ENCODE peak calls at places on chromosomes 6 and 20, in eight cellular contexts. Z is left lung; X is activated T-cell treated with anti-CD3 and anti-CD28 coated beads for 4 hours; L is DMS 273 treated with DMSO at 0.1 percent for 48 hours; R is stimulated activated CD8-positive, alpha-beta memory T cell treated with anti-CD3 and anti-CD28 coated beads, Interleukin-7, amount 100 ng/mL, for 1 hour; M is NCI-H460; O is brain pericyte; A is fibroblast of mammary gland. G is an unnamed sample.

GRCh38 chr6:26430787-26431186 is 9.5 kb upstream of the BTN3A3 start:
- DNase-seq in Z (no peak), A (no peak), X (no peak), R (no peak), M (no peak), O (no peak), L (no peak), G (no peak)

GRCh38 chr20:1841554-1842140 is 53.6 kb upstream of the SIRPA start:
- DNase-seq in R (no peak), M (no peak), L (no peak), X (no peak), O (no peak), Z (no peak), A (peak), G (no peak)

GRCh38 chr6:11795403-11795802 is 16.8 kb upstream of the ADTRP start:
- DNase-seq in R (no peak), M (peak), Z (no peak), X (no peak), O (no peak), A (no peak), L (no peak), G (no peak)

GRCh38 chr20:478949-479429 is 16.7 kb upstream of the TBC1D20 start:
- DNase-seq in M (peak), L (peak), X (peak), A (peak), Z (no peak), R (no peak), O (no peak), G (peak)

GRCh38 chr6:168450921-168451320 is 9.9 kb downstream of the SMOC2 start:
- DNase-seq in A (no peak), Z (no peak), L (no peak), R (no peak), M (no peak), O (no peak), X (no peak), G (no peak)

GRCh38 chr20:21511850-21512633 is 1.8 kb downstream of the NKX2-2 start:
- DNase-seq in O (no peak), R (no peak), A (no peak), L (no peak), Z (no peak), M (no peak), X (no peak), G (no peak)

GRCh38 chr20:13745784-13746183 is 38.9 kb downstream of the ESF1 start:
- DNase-seq in L (no peak), R (no peak), O (no peak), X (no peak), A (no peak), M (no peak), Z (no peak), G (no peak)

GRCh38 chr6:71681234-71681867 is 205.0 kb upstream of the RIMS1 start:
- DNase-seq in Z (no peak), L (no peak), O (no peak), R (no peak), X (no peak), A (no peak), M (no peak), G (no peak)

GRCh38 chr20:52150440-52151258 is 40.9 kb downstream of the ZFP64 start:
- DNase-seq in A (peak), M (peak), Z (no peak), X (peak), L (peak), R (no peak), O (no peak), G (peak)

GRCh38 chr6:82953871-82954270 is 111.8 kb downstream of the UBE3D start:
- DNase-seq in X (no peak), M (no peak), R (no peak), O (no peak), A (no peak), L (no peak), Z (no peak), G (no peak)

GRCh38 chr6:166955121-166955864 is 1.1 kb downstream of the RNASET2 start:
- DNase-seq in O (no peak), A (no peak), R (no peak), Z (peak), M (no peak), L (no peak), X (no peak), G (no peak)

GRCh38 chr6:8170245-8170644 is 67.9 kb upstream of the EEF1E1 start:
- DNase-seq in X (no peak), M (no peak), Z (no peak), R (no peak), A (no peak), L (no peak), O (no peak), G (no peak)

GRCh38 chr6:14129572-14129971 is 12.0 kb downstream of the CD83 start:
- DNase-seq in L (peak), R (no peak), X (no peak), M (peak), O (no peak), Z (no peak), A (peak), G (peak)

GRCh38 chr20:32325706-32326506 is 32.2 kb upstream of the ASXL1 start:
- DNase-seq in M (no peak), R (no peak), L (no peak), O (no peak), A (peak), X (no peak), Z (no peak), G (no peak)

GRCh38 chr6:15517600-15517999 is 145.2 kb downstream of the DTNBP1 start:
- DNase-seq in R (no peak), M (no peak), X (no peak), A (no peak), O (no peak), L (no peak), Z (no peak), G (no peak)

GRCh38 chr6:158649289-158650143 is at the start of gene SYTL3:
- DNase-seq in X (no peak), Z (peak), R (peak), O (no peak), A (peak), M (no peak), L (no peak), G (no peak)

GRCh38 chr6:42106663-42107023 is 35.8 kb downstream of the C6orf132 start:
- DNase-seq in M (no peak), R (no peak), A (no peak), O (no peak), X (no peak), Z (no peak), L (no peak), G (no peak)

GRCh38 chr20:8254911-8255582 is 123.0 kb downstream of the PLCB1 start:
- DNase-seq in X (no peak), A (peak), O (no peak), Z (no peak), R (no peak), L (no peak), M (no peak), G (no peak)

GRCh38 chr6:144824018-144824417 is 538.9 kb downstream of the UTRN start:
- DNase-seq in R (no peak), O (no peak), X (no peak), L (no peak), M (no peak), Z (no peak), A (no peak), G (no peak)

GRCh38 chr6:134495893-134496253 is 178.0 kb upstream of the SGK1 start:
- DNase-seq in Z (no peak), R (no peak), X (no peak), O (no peak), A (peak), M (no peak), L (no peak), G (no peak)

GRCh38 chr6:26441977-26442376 is 1.7 kb downstream of the BTN3A3 start:
- DNase-seq in R (no peak), L (no peak), X (no peak), O (no peak), Z (no peak), A (no peak), M (no peak), G (no peak)

GRCh38 chr6:110352603-110353303 is 5.4 kb downstream of the METTL24 start:
- DNase-seq in R (no peak), X (no peak), L (no peak), Z (no peak), O (no peak), M (no peak), A (peak), G (no peak)

GRCh38 chr6:7138921-7139358 is 31.2 kb downstream of the RREB1 start:
- DNase-seq in X (no peak), A (no peak), R (no peak), Z (no peak), L (no peak), O (no peak), M (no peak), G (no peak)

GRCh38 chr6:148502083-148502772 is 159.6 kb downstream of the SASH1 start:
- DNase-seq in A (peak), Z (no peak), L (no peak), X (no peak), M (no peak), O (no peak), R (no peak), G (no peak)

GRCh38 chr6:129331450-129332138 is 378.4 kb downstream of the ARHGAP18 start:
- DNase-seq in M (no peak), A (peak), L (no peak), X (no peak), O (no peak), R (no peak), Z (no peak), G (no peak)

GRCh38 chr20:49345538-49345937 is 67.7 kb upstream of the ZNFX1 start:
- DNase-seq in R (no peak), X (no peak), Z (no peak), O (no peak), A (peak), M (peak), L (peak), G (peak)

GRCh38 chr20:49466114-49466912 is 16.2 kb downstream of the KCNB1 start:
- DNase-seq in A (no peak), M (no peak), O (no peak), R (no peak), L (no peak), X (no peak), Z (no peak), G (no peak)

GRCh38 chr6:19637010-19637409 is 200.2 kb upstream of the ID4 start:
- DNase-seq in A (no peak), L (no peak), X (no peak), R (no peak), O (no peak), Z (no peak), M (no peak), G (no peak)

G was measured in NCI-H1694.